ENCODE peak calls at places on chromosomes 13 and 19, in ten cellular contexts. One of them, this sample, is unnamed.

GRCh38 chr13:110212529-110212928 is 94.4 kb downstream of the COL4A1 start:
- DNase-seq in kidney epithelial cell: no peak
- DNase-seq in lower lobe of right lung: no peak
- DNase-seq in occipital lobe: no peak
- DNase-seq in lower leg skin: no peak
- DNase-seq in NCI-H526 treated with DMSO at 0.1 percent for 48 hours: no peak
- DNase-seq in uterus: no peak
- DNase-seq in CD8-positive, alpha-beta T cell: no peak
- DNase-seq in NCI-H774: no peak
- DNase-seq in RCC 7860: no peak
- DNase-seq in this sample: no peak

GRCh38 chr19:10510301-10510802 is 6.9 kb downstream of the S1PR5 start:
- DNase-seq in RCC 7860: no peak
- DNase-seq in occipital lobe: no peak
- DNase-seq in lower leg skin: no peak
- DNase-seq in NCI-H774: no peak
- DNase-seq in kidney epithelial cell: no peak
- DNase-seq in CD8-positive, alpha-beta T cell: peak
- DNase-seq in NCI-H526 treated with DMSO at 0.1 percent for 48 hours: no peak
- DNase-seq in uterus: no peak
- DNase-seq in lower lobe of right lung: no peak
- DNase-seq in this sample: peak

GRCh38 chr13:40992678-40993077 is 26.4 kb downstream of the ELF1 start:
- DNase-seq in occipital lobe: no peak
- DNase-seq in RCC 7860: no peak
- DNase-seq in lower leg skin: no peak
- DNase-seq in kidney epithelial cell: no peak
- DNase-seq in CD8-positive, alpha-beta T cell: no peak
- DNase-seq in NCI-H526 treated with DMSO at 0.1 percent for 48 hours: no peak
- DNase-seq in NCI-H774: no peak
- DNase-seq in uterus: no peak
- DNase-seq in lower lobe of right lung: no peak
- DNase-seq in this sample: no peak

GRCh38 chr13:74820809-74821208 is 661.2 kb downstream of the TBC1D4 start:
- DNase-seq in uterus: no peak
- DNase-seq in RCC 7860: no peak
- DNase-seq in lower leg skin: no peak
- DNase-seq in occipital lobe: no peak
- DNase-seq in CD8-positive, alpha-beta T cell: no peak
- DNase-seq in lower lobe of right lung: no peak
- DNase-seq in NCI-H774: no peak
- DNase-seq in NCI-H526 treated with DMSO at 0.1 percent for 48 hours: no peak
- DNase-seq in kidney epithelial cell: no peak
- DNase-seq in this sample: no peak

GRCh38 chr19:49570138-49570856 is 10.1 kb downstream of the NOSIP start:
- DNase-seq in lower lobe of right lung: no peak
- DNase-seq in RCC 7860: peak
- DNase-seq in NCI-H774: peak
- DNase-seq in occipital lobe: no peak
- DNase-seq in kidney epithelial cell: peak
- DNase-seq in NCI-H526 treated with DMSO at 0.1 percent for 48 hours: peak
- DNase-seq in uterus: peak
- DNase-seq in lower leg skin: no peak
- DNase-seq in CD8-positive, alpha-beta T cell: peak
- DNase-seq in this sample: peak

GRCh38 chr13:42039457-42039945 is 8.9 kb upstream of the DGKH start:
- DNase-seq in CD8-positive, alpha-beta T cell: no peak
- DNase-seq in occipital lobe: no peak
- DNase-seq in NCI-H526 treated with DMSO at 0.1 percent for 48 hours: no peak
- DNase-seq in uterus: no peak
- DNase-seq in lower lobe of right lung: no peak
- DNase-seq in RCC 7860: no peak
- DNase-seq in kidney epithelial cell: no peak
- DNase-seq in NCI-H774: no peak
- DNase-seq in lower leg skin: no peak
- DNase-seq in this sample: peak

GRCh38 chr13:44848956-44849748 is 140.1 kb downstream of the NUFIP1 start:
- DNase-seq in CD8-positive, alpha-beta T cell: no peak
- DNase-seq in RCC 7860: no peak
- DNase-seq in NCI-H774: no peak
- DNase-seq in lower lobe of right lung: no peak
- DNase-seq in lower leg skin: peak
- DNase-seq in NCI-H526 treated with DMSO at 0.1 percent for 48 hours: no peak
- DNase-seq in uterus: peak
- DNase-seq in kidney epithelial cell: no peak
- DNase-seq in occipital lobe: no peak
- DNase-seq in this sample: no peak

GRCh38 chr19:45908956-45909355 is 5.6 kb downstream of the NANOS2 start:
- DNase-seq in kidney epithelial cell: no peak
- DNase-seq in uterus: no peak
- DNase-seq in NCI-H774: no peak
- DNase-seq in RCC 7860: no peak
- DNase-seq in lower leg skin: no peak
- DNase-seq in occipital lobe: no peak
- DNase-seq in CD8-positive, alpha-beta T cell: no peak
- DNase-seq in NCI-H526 treated with DMSO at 0.1 percent for 48 hours: no peak
- DNase-seq in lower lobe of right lung: no peak
- DNase-seq in this sample: no peak

GRCh38 chr13:50672025-50672424 is 171.5 kb downstream of the DLEU7 start:
- DNase-seq in kidney epithelial cell: no peak
- DNase-seq in CD8-positive, alpha-beta T cell: no peak
- DNase-seq in lower leg skin: peak
- DNase-seq in occipital lobe: no peak
- DNase-seq in NCI-H774: no peak
- DNase-seq in RCC 7860: peak
- DNase-seq in NCI-H526 treated with DMSO at 0.1 percent for 48 hours: no peak
- DNase-seq in lower lobe of right lung: peak
- DNase-seq in uterus: no peak
- DNase-seq in this sample: no peak

GRCh38 chr13:49300716-49301589 is 53.2 kb downstream of the CDADC1 start:
- DNase-seq in NCI-H774: peak
- DNase-seq in lower leg skin: no peak
- DNase-seq in kidney epithelial cell: peak
- DNase-seq in occipital lobe: peak
- DNase-seq in RCC 7860: peak
- DNase-seq in NCI-H526 treated with DMSO at 0.1 percent for 48 hours: peak
- DNase-seq in lower lobe of right lung: peak
- DNase-seq in uterus: peak
- DNase-seq in CD8-positive, alpha-beta T cell: peak
- DNase-seq in this sample: peak

GRCh38 chr19:58229255-58229639 is 533 bp downstream of the ZNF544 start:
- DNase-seq in NCI-H526 treated with DMSO at 0.1 percent for 48 hours: no peak
- DNase-seq in CD8-positive, alpha-beta T cell: peak
- DNase-seq in uterus: no peak
- DNase-seq in lower lobe of right lung: no peak
- DNase-seq in kidney epithelial cell: no peak
- DNase-seq in occipital lobe: no peak
- DNase-seq in NCI-H774: no peak
- DNase-seq in RCC 7860: peak
- DNase-seq in lower leg skin: no peak
- DNase-seq in this sample: no peak

GRCh38 chr13:98301721-98302120 is 124.7 kb upstream of the RNF113B start:
- DNase-seq in NCI-H774: no peak
- DNase-seq in CD8-positive, alpha-beta T cell: no peak
- DNase-seq in kidney epithelial cell: no peak
- DNase-seq in lower lobe of right lung: no peak
- DNase-seq in RCC 7860: no peak
- DNase-seq in uterus: no peak
- DNase-seq in occipital lobe: no peak
- DNase-seq in NCI-H526 treated with DMSO at 0.1 percent for 48 hours: no peak
- DNase-seq in lower leg skin: no peak
- DNase-seq in this sample: no peak

GRCh38 chr19:7395360-7395781 is 46.6 kb downstream of the ARHGEF18 start:
- DNase-seq in NCI-H774: no peak
- DNase-seq in RCC 7860: no peak
- DNase-seq in uterus: no peak
- DNase-seq in NCI-H526 treated with DMSO at 0.1 percent for 48 hours: no peak
- DNase-seq in CD8-positive, alpha-beta T cell: no peak
- DNase-seq in lower leg skin: peak
- DNase-seq in lower lobe of right lung: no peak
- DNase-seq in kidney epithelial cell: no peak
- DNase-seq in occipital lobe: no peak
- DNase-seq in this sample: peak

GRCh38 chr13:110240352-110240751 is 66.6 kb downstream of the COL4A1 start:
- DNase-seq in CD8-positive, alpha-beta T cell: no peak
- DNase-seq in kidney epithelial cell: no peak
- DNase-seq in uterus: no peak
- DNase-seq in RCC 7860: no peak
- DNase-seq in NCI-H526 treated with DMSO at 0.1 percent for 48 hours: no peak
- DNase-seq in lower leg skin: no peak
- DNase-seq in occipital lobe: no peak
- DNase-seq in lower lobe of right lung: no peak
- DNase-seq in NCI-H774: no peak
- DNase-seq in this sample: no peak

GRCh38 chr19:31962565-31962996 is 382.8 kb upstream of the ZNF507 start:
- DNase-seq in CD8-positive, alpha-beta T cell: no peak
- DNase-seq in lower leg skin: no peak
- DNase-seq in occipital lobe: no peak
- DNase-seq in NCI-H774: no peak
- DNase-seq in lower lobe of right lung: no peak
- DNase-seq in uterus: no peak
- DNase-seq in RCC 7860: no peak
- DNase-seq in NCI-H526 treated with DMSO at 0.1 percent for 48 hours: no peak
- DNase-seq in kidney epithelial cell: peak
- DNase-seq in this sample: no peak

GRCh38 chr19:4969772-4970531 is 1.0 kb downstream of the KDM4B start:
- DNase-seq in occipital lobe: no peak
- DNase-seq in lower leg skin: no peak
- DNase-seq in kidney epithelial cell: no peak
- DNase-seq in uterus: no peak
- DNase-seq in NCI-H774: no peak
- DNase-seq in lower lobe of right lung: no peak
- DNase-seq in CD8-positive, alpha-beta T cell: no peak
- DNase-seq in RCC 7860: no peak
- DNase-seq in NCI-H526 treated with DMSO at 0.1 percent for 48 hours: no peak
- DNase-seq in this sample: peak

GRCh38 chr19:8681345-8682021 is 17.1 kb downstream of the ACTL9 start:
- DNase-seq in lower leg skin: no peak
- DNase-seq in CD8-positive, alpha-beta T cell: no peak
- DNase-seq in occipital lobe: no peak
- DNase-seq in NCI-H526 treated with DMSO at 0.1 percent for 48 hours: no peak
- DNase-seq in lower lobe of right lung: no peak
- DNase-seq in RCC 7860: no peak
- DNase-seq in uterus: no peak
- DNase-seq in kidney epithelial cell: no peak
- DNase-seq in NCI-H774: no peak
- DNase-seq in this sample: no peak

This sample was measured in GM10248.